ENCODE peak calls at places on chromosomes 7 and 10, in five cellular contexts. I is CD8-positive, alpha-beta memory T cell; G is psoas muscle; D is tibial nerve; P is mammary epithelial cell. N is an unnamed sample.

GRCh38 chr7:138228764-138229163 is 152.5 kb downstream of the AKR1D1 start:
- DNase-seq in G (no peak), I (no peak), D (no peak), P (no peak), N (no peak)

GRCh38 chr10:103197177-103197576 is 4.1 kb upstream of the NT5C2 start:
- DNase-seq in D (no peak), P (peak; percentile 76), I (no peak), G (peak; percentile 53), N (no peak)

GRCh38 chr10:32299354-32299980 is 47.5 kb downstream of the EPC1 start:
- DNase-seq in G (no peak), I (no peak), P (no peak), D (no peak), N (no peak)

GRCh38 chr7:38303866-38304265 is 30.4 kb upstream of the TARP start:
- DNase-seq in I (no peak), P (no peak), D (no peak), G (no peak), N (no peak)

GRCh38 chr7:24318326-24318725 is 34.3 kb downstream of the NPY start:
- DNase-seq in I (no peak), D (no peak), P (no peak), G (no peak), N (no peak)

GRCh38 chr10:63286754-63287264 is 153.7 kb downstream of the NRBF2 start:
- DNase-seq in I (no peak), D (no peak), P (peak; percentile 59), G (no peak), N (no peak)

GRCh38 chr7:96093435-96093834 is 228.5 kb downstream of the SLC25A13 start:
- DNase-seq in G (no peak), I (no peak), P (peak; percentile 75), D (no peak), N (no peak)

GRCh38 chr7:45663167-45663921 is 89.2 kb downstream of the ADCY1 start:
- DNase-seq in G (no peak), P (no peak), D (no peak), I (no peak), N (no peak)

GRCh38 chr10:95291634-95292039 is 834 bp upstream of the PDLIM1 start:
- DNase-seq in G (no peak), I (no peak), P (no peak), D (no peak), N (no peak)

DNA sequence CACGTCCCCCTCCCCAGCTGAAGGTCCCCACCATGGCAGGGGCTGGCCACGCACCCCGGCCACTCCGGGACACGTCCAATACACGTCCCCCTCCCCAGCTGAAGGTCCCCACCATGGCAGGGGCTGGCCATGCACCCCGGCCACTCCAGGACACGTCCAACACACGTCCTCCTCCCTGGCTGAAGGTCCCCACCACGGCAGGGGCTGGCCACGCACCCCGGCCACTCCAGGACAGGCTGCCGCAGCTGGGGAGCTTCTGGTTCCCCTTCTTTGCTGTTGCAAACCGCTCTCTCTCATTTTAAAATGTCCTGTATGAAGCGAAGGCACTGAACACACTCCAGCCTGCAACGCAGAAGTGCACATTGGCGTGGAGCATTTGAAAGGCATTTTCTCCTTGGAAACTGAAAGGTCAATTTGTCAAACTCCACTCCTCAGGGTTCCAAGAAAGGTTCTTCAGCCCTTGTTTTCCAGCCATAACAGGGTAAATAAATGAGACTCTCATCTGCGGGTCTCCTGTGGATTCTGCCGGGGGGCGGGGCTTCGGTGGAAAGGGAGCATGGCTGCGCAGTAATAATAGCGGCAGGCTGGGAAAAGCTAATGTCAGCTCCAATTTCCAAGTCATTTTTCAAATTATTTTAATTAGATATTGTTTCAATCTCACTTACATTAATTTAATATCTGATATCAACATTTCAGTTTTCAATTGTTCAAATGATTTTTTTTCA is 580.3 kb downstream of the DNAJB6 start:
- DNase-seq in I (no peak), P (no peak), G (no peak), D (no peak), N (no peak)
- H3K9me3 ChIP-seq in I (no peaks in the 10 kb centered on the region), P (peaks cover 21% of the 10 kb centered on the region), G (peaks cover 8% of the 10 kb centered on the region), D (no peaks in the 10 kb centered on the region), N (no peaks in the 10 kb centered on the region)

GRCh38 chr7:158135931-158136330 is 451.7 kb downstream of the PTPRN2 start:
- DNase-seq in P (no peak), I (peak; percentile 2), G (no peak), D (no peak), N (no peak)

GRCh38 chr7:158139499-158139898 is 448.1 kb downstream of the PTPRN2 start:
- DNase-seq in D (no peak), I (no peak), P (no peak), G (no peak), N (no peak)

GRCh38 chr7:158140538-158141220 is 446.9 kb downstream of the PTPRN2 start:
- DNase-seq in G (no peak), P (no peak), D (no peak), I (no peak), N (no peak)

GRCh38 chr7:158137516-158138328 is 449.9 kb downstream of the PTPRN2 start:
- DNase-seq in G (no peak), D (no peak), P (no peak), I (no peak), N (no peak)

DNA sequence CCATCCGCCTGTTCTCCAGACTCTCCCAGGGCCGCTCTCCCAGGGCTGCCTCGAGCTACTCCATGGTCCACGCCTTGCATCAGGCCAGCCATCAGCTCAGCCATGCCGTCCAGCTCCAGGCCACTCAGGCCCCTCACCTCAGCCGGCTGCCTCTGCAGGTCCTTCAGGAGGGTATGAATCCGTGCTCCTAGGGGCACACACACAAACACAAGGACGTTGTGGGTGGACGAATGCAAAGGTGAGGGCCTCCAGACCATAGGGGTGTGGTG is 449.4 kb downstream of the PTPRN2 start:
- DNase-seq in P (no peak), I (no peak), G (no peak), D (no peak), N (no peak)
- H3K9me3 ChIP-seq in P (peaks cover 53% of the 10 kb centered on the region), I (no peaks in the 10 kb centered on the region), G (no peaks in the 10 kb centered on the region), D (no peaks in the 10 kb centered on the region), N (no peaks in the 10 kb centered on the region)

GRCh38 chr7:64494912-64495461 is 67.9 kb downstream of the ZNF680 start:
- DNase-seq in D (no peak), P (no peak), G (no peak), I (no peak), N (no peak)
- H3K9me3 ChIP-seq in D (no peaks in the 10 kb centered on the region), P (peaks cover 13% of the 10 kb centered on the region), G (no peaks in the 10 kb centered on the region), I (peaks cover 7% of the 10 kb centered on the region), N (peaks cover 5% of the 10 kb centered on the region)

GRCh38 chr10:37856881-37857286 is 526 bp downstream of the ZNF248 start:
- DNase-seq in G (peak; percentile 25), D (no peak), I (peak; percentile 49), P (no peak), N (no peak)
- H3K9me3 ChIP-seq in G (no peaks in the 10 kb centered on the region), D (no peaks in the 10 kb centered on the region), I (no peaks in the 10 kb centered on the region), P (no peaks in the 10 kb centered on the region), N (no peaks in the 10 kb centered on the region)

GRCh38 chr10:37456456-37456855 is 331.1 kb downstream of the ANKRD30A start:
- DNase-seq in D (no peak), P (no peak), G (no peak), I (no peak), N (no peak)
- H3K9me3 ChIP-seq in D (no peaks in the 10 kb centered on the region), P (peaks cover 10% of the 10 kb centered on the region), G (no peaks in the 10 kb centered on the region), I (no peaks in the 10 kb centered on the region), N (no peaks in the 10 kb centered on the region)

GRCh38 chr7:136123352-136123751 is 146.2 kb upstream of the MTPN start:
- DNase-seq in P (no peak), G (no peak), D (no peak), I (no peak), N (no peak)
- H3K9me3 ChIP-seq in P (no peaks in the 10 kb centered on the region), G (no peaks in the 10 kb centered on the region), D (no peaks in the 10 kb centered on the region), I (no peaks in the 10 kb centered on the region), N (no peaks in the 10 kb centered on the region)

GRCh38 chr7:13826752-13827151 is 162.7 kb downstream of the ETV1 start:
- DNase-seq in I (no peak), D (no peak), P (peak; percentile 63), G (no peak), N (no peak)

GRCh38 chr7:13829914-13830603 is 159.4 kb downstream of the ETV1 start:
- DNase-seq in I (no peak), P (peak; percentile 73), G (no peak), D (no peak), N (no peak)

GRCh38 chr7:13829231-13829630 is 160.2 kb downstream of the ETV1 start:
- DNase-seq in P (no peak), G (no peak), D (no peak), I (no peak), N (no peak)

GRCh38 chr7:13830604-13830915 is 158.9 kb downstream of the ETV1 start:
- DNase-seq in G (no peak), D (no peak), P (peak; percentile 25), I (no peak), N (no peak)

GRCh38 chr7:13827716-13828115 is 161.8 kb downstream of the ETV1 start:
- DNase-seq in I (no peak), D (no peak), G (no peak), P (no peak), N (no peak)
- H3K9me3 ChIP-seq in I (no peaks in the 10 kb centered on the region), D (no peaks in the 10 kb centered on the region), G (no peaks in the 10 kb centered on the region), P (no peaks in the 10 kb centered on the region), N (no peaks in the 10 kb centered on the region)

DNA sequence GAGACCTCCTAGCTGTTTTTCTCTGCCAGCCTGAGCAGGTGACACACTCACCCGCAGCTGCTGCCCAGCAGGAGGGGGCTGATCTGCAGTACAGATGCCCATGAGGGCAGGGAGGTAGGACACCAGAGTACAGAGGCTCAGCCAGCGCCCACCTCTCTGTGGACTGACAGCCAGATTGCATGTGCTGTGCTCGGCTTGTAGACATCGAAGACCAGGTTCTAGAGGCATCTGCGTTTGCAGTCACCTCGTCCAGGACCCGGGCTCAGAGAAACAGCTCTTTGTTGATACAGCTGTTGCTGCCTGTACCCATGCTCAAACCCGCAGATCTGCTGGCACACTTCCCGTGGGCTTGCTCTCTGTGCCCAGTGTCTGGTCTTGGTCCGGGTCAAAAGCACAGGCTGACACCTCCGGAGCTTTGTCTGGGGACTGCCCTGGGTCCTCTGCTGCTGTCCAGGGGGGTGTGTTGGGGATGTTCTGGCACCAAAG is 224.7 kb downstream of the GLRX3 start:
- DNase-seq in G (no peak), P (no peak), I (no peak), D (no peak), N (no peak)
- H3K9me3 ChIP-seq in G (no peaks in the 10 kb centered on the region), P (peaks cover 40% of the 10 kb centered on the region), I (no peaks in the 10 kb centered on the region), D (no peaks in the 10 kb centered on the region), N (no peaks in the 10 kb centered on the region)

GRCh38 chr10:128322950-128323349 is 196.7 kb upstream of the MKI67 start:
- DNase-seq in P (no peak), D (no peak), G (no peak), I (no peak), N (no peak)
- H3K9me3 ChIP-seq in P (peaks cover 12% of the 10 kb centered on the region), D (no peaks in the 10 kb centered on the region), G (no peaks in the 10 kb centered on the region), I (no peaks in the 10 kb centered on the region), N (no peaks in the 10 kb centered on the region)

N was measured in T-helper 17 cell.